ENCODE peak calls at places on chromosomes 1 and 21, in nine cellular contexts. One of them, this sample, is unnamed. For H3K36me3, the result is how much of the 10 kb centered on the place peaks cover.

GRCh38 chr1:45802343-45803298 is 791 bp upstream of the MAST2 start:
- DNase-seq in neural progenitor cell: peak
- DNase-seq in IMR-90: peak
- DNase-seq in fibroblast of lung: peak
- DNase-seq in CD8-positive, alpha-beta T cell: no peak
- DNase-seq in tibial nerve: peak
- DNase-seq in uterus: peak
- DNase-seq in brain microvascular endothelial cell: peak
- DNase-seq in sigmoid colon: peak
- DNase-seq in this sample: peak

GRCh38 chr1:204736861-204737260 is 51.3 kb upstream of the LRRN2 start:
- DNase-seq in neural progenitor cell: no peak
- DNase-seq in IMR-90: no peak
- DNase-seq in fibroblast of lung: no peak
- DNase-seq in CD8-positive, alpha-beta T cell: no peak
- DNase-seq in tibial nerve: no peak
- DNase-seq in uterus: no peak
- DNase-seq in brain microvascular endothelial cell: no peak
- DNase-seq in sigmoid colon: no peak
- DNase-seq in this sample: no peak

GRCh38 chr1:183019860-183020259 is 3.4 kb upstream of the LAMC1 start:
- DNase-seq in neural progenitor cell: no peak
- DNase-seq in IMR-90: peak
- DNase-seq in fibroblast of lung: peak
- DNase-seq in CD8-positive, alpha-beta T cell: no peak
- DNase-seq in tibial nerve: no peak
- DNase-seq in uterus: no peak
- DNase-seq in brain microvascular endothelial cell: no peak
- DNase-seq in sigmoid colon: no peak
- DNase-seq in this sample: peak

GRCh38 chr1:217135987-217136894 is 413.0 kb upstream of the ESRRG start:
- DNase-seq in neural progenitor cell: peak
- DNase-seq in IMR-90: no peak
- DNase-seq in fibroblast of lung: no peak
- DNase-seq in CD8-positive, alpha-beta T cell: no peak
- DNase-seq in tibial nerve: no peak
- DNase-seq in uterus: no peak
- DNase-seq in brain microvascular endothelial cell: no peak
- DNase-seq in sigmoid colon: no peak
- DNase-seq in this sample: no peak

GRCh38 chr1:147717051-147717705 is 43.2 kb downstream of the GJA5 start:
- DNase-seq in neural progenitor cell: no peak
- DNase-seq in IMR-90: no peak
- DNase-seq in fibroblast of lung: no peak
- DNase-seq in CD8-positive, alpha-beta T cell: no peak
- DNase-seq in tibial nerve: no peak
- DNase-seq in uterus: no peak
- DNase-seq in brain microvascular endothelial cell: no peak
- DNase-seq in sigmoid colon: no peak
- DNase-seq in this sample: no peak

GRCh38 chr1:37034301-37035013 is at the start of gene GRIK3:
- DNase-seq in neural progenitor cell: peak
- DNase-seq in IMR-90: no peak
- DNase-seq in fibroblast of lung: no peak
- DNase-seq in CD8-positive, alpha-beta T cell: no peak
- DNase-seq in tibial nerve: no peak
- DNase-seq in uterus: no peak
- DNase-seq in brain microvascular endothelial cell: no peak
- DNase-seq in sigmoid colon: no peak
- DNase-seq in this sample: peak

GRCh38 chr1:65527211-65527610 is 106.7 kb downstream of the LEPR start:
- DNase-seq in neural progenitor cell: no peak
- DNase-seq in IMR-90: peak
- DNase-seq in fibroblast of lung: peak
- DNase-seq in CD8-positive, alpha-beta T cell: no peak
- DNase-seq in tibial nerve: no peak
- DNase-seq in uterus: no peak
- DNase-seq in brain microvascular endothelial cell: no peak
- DNase-seq in sigmoid colon: no peak
- DNase-seq in this sample: peak

GRCh38 chr1:81775510-81775909 is 25.2 kb upstream of the ADGRL2 start:
- DNase-seq in neural progenitor cell: no peak
- DNase-seq in IMR-90: no peak
- DNase-seq in fibroblast of lung: no peak
- DNase-seq in CD8-positive, alpha-beta T cell: no peak
- DNase-seq in tibial nerve: no peak
- DNase-seq in uterus: no peak
- DNase-seq in brain microvascular endothelial cell: no peak
- DNase-seq in sigmoid colon: no peak
- DNase-seq in this sample: no peak

GRCh38 chr1:232594018-232594502 is 35.9 kb downstream of the SIPA1L2 start:
- DNase-seq in neural progenitor cell: no peak
- DNase-seq in IMR-90: peak
- DNase-seq in fibroblast of lung: no peak
- DNase-seq in CD8-positive, alpha-beta T cell: no peak
- DNase-seq in tibial nerve: no peak
- DNase-seq in uterus: no peak
- DNase-seq in brain microvascular endothelial cell: no peak
- DNase-seq in sigmoid colon: no peak
- DNase-seq in this sample: no peak

GRCh38 chr1:30940541-30940940 is 32.0 kb upstream of the SDC3 start:
- DNase-seq in neural progenitor cell: no peak
- DNase-seq in IMR-90: no peak
- DNase-seq in fibroblast of lung: no peak
- DNase-seq in CD8-positive, alpha-beta T cell: no peak
- DNase-seq in tibial nerve: no peak
- DNase-seq in uterus: no peak
- DNase-seq in brain microvascular endothelial cell: no peak
- DNase-seq in sigmoid colon: no peak
- DNase-seq in this sample: no peak

GRCh38 chr21:30628109-30628508 is 6.9 kb upstream of the KRTAP20-2 start:
- DNase-seq in neural progenitor cell: no peak
- DNase-seq in IMR-90: no peak
- DNase-seq in fibroblast of lung: no peak
- DNase-seq in CD8-positive, alpha-beta T cell: no peak
- DNase-seq in tibial nerve: no peak
- DNase-seq in uterus: no peak
- DNase-seq in brain microvascular endothelial cell: no peak
- DNase-seq in sigmoid colon: no peak
- DNase-seq in this sample: no peak

GRCh38 chr1:211736351-211736915 is 61.0 kb upstream of the NEK2 start:
- DNase-seq in neural progenitor cell: no peak
- DNase-seq in IMR-90: no peak
- DNase-seq in fibroblast of lung: no peak
- DNase-seq in CD8-positive, alpha-beta T cell: no peak
- DNase-seq in tibial nerve: no peak
- DNase-seq in uterus: no peak
- DNase-seq in brain microvascular endothelial cell: no peak
- DNase-seq in sigmoid colon: no peak
- DNase-seq in this sample: no peak

DNA sequence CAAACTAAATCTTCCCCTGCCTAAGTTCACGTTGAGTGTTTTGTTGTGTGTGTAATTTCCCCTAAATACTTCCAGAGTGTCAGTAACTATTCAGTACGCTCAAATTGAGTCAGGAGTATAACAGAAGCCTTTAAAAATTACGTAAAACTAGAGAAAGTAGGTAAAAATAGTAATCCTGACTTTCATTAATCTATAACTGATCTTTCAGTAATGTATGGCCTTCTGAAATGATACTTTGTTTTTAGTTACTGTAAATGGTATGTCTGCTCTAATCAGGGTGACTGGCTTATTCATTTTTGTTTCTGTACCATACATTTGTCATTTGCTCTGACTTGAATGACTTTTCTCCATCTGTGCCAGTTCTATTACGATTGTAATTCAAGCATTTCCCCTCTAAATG is 29.4 kb downstream of the MIER1 start:
- DNase-seq in neural progenitor cell: no peak
- DNase-seq in IMR-90: no peak
- DNase-seq in fibroblast of lung: no peak
- DNase-seq in CD8-positive, alpha-beta T cell: no peak
- DNase-seq in tibial nerve: no peak
- DNase-seq in uterus: no peak
- DNase-seq in brain microvascular endothelial cell: no peak
- DNase-seq in sigmoid colon: no peak
- DNase-seq in this sample: no peak
- H3K36me3 ChIP-seq in neural progenitor cell: under half
- H3K36me3 ChIP-seq in IMR-90: under half
- H3K36me3 ChIP-seq in fibroblast of lung: under half
- H3K36me3 ChIP-seq in CD8-positive, alpha-beta T cell: under half
- H3K36me3 ChIP-seq in tibial nerve: under half
- H3K36me3 ChIP-seq in uterus: under half
- H3K36me3 ChIP-seq in brain microvascular endothelial cell: under half
- H3K36me3 ChIP-seq in sigmoid colon: under half
- H3K36me3 ChIP-seq in this sample: half or more

DNA sequence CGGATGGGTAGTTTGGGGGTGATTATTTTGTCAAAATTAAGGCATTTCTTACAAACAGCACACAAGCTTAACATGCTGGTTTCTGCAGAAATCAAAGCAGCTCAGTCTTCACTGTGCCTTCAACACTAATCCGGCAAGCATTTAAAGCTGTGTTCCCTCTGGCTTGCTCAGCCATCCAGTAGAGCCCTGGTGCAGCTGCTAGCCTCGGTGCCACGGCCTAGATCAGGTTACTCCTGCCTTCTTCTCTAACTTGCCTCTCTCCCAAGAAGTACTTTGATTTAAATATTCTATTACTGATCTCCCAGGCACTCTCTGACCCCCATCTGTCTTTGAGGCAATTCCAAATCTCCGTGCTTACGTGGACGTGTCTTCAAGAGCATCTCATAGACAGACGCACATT is 85.6 kb downstream of the GREM2 start:
- DNase-seq in neural progenitor cell: peak
- DNase-seq in IMR-90: peak
- DNase-seq in fibroblast of lung: no peak
- DNase-seq in CD8-positive, alpha-beta T cell: no peak
- DNase-seq in tibial nerve: no peak
- DNase-seq in uterus: no peak
- DNase-seq in brain microvascular endothelial cell: no peak
- DNase-seq in sigmoid colon: no peak
- DNase-seq in this sample: peak
- H3K36me3 ChIP-seq in neural progenitor cell: under half
- H3K36me3 ChIP-seq in IMR-90: under half
- H3K36me3 ChIP-seq in fibroblast of lung: under half
- H3K36me3 ChIP-seq in CD8-positive, alpha-beta T cell: under half
- H3K36me3 ChIP-seq in tibial nerve: under half
- H3K36me3 ChIP-seq in uterus: under half
- H3K36me3 ChIP-seq in brain microvascular endothelial cell: under half
- H3K36me3 ChIP-seq in sigmoid colon: under half
- H3K36me3 ChIP-seq in this sample: under half

GRCh38 chr1:17655922-17656321 is 99.2 kb upstream of the ACTL8 start:
- DNase-seq in neural progenitor cell: no peak
- DNase-seq in IMR-90: no peak
- DNase-seq in fibroblast of lung: no peak
- DNase-seq in CD8-positive, alpha-beta T cell: no peak
- DNase-seq in tibial nerve: no peak
- DNase-seq in uterus: no peak
- DNase-seq in brain microvascular endothelial cell: no peak
- DNase-seq in sigmoid colon: no peak
- DNase-seq in this sample: no peak

GRCh38 chr1:17654519-17654918 is 100.6 kb upstream of the ACTL8 start:
- DNase-seq in neural progenitor cell: no peak
- DNase-seq in IMR-90: no peak
- DNase-seq in fibroblast of lung: no peak
- DNase-seq in CD8-positive, alpha-beta T cell: peak
- DNase-seq in tibial nerve: no peak
- DNase-seq in uterus: no peak
- DNase-seq in brain microvascular endothelial cell: no peak
- DNase-seq in sigmoid colon: no peak
- DNase-seq in this sample: no peak

GRCh38 chr1:17655169-17655568 is 100.0 kb upstream of the ACTL8 start:
- DNase-seq in neural progenitor cell: no peak
- DNase-seq in IMR-90: no peak
- DNase-seq in fibroblast of lung: no peak
- DNase-seq in CD8-positive, alpha-beta T cell: no peak
- DNase-seq in tibial nerve: no peak
- DNase-seq in uterus: no peak
- DNase-seq in brain microvascular endothelial cell: no peak
- DNase-seq in sigmoid colon: no peak
- DNase-seq in this sample: no peak

GRCh38 chr1:17649371-17650106 is 105.6 kb upstream of the ACTL8 start:
- DNase-seq in neural progenitor cell: no peak
- DNase-seq in IMR-90: no peak
- DNase-seq in fibroblast of lung: no peak
- DNase-seq in CD8-positive, alpha-beta T cell: no peak
- DNase-seq in tibial nerve: no peak
- DNase-seq in uterus: no peak
- DNase-seq in brain microvascular endothelial cell: no peak
- DNase-seq in sigmoid colon: no peak
- DNase-seq in this sample: no peak

DNA sequence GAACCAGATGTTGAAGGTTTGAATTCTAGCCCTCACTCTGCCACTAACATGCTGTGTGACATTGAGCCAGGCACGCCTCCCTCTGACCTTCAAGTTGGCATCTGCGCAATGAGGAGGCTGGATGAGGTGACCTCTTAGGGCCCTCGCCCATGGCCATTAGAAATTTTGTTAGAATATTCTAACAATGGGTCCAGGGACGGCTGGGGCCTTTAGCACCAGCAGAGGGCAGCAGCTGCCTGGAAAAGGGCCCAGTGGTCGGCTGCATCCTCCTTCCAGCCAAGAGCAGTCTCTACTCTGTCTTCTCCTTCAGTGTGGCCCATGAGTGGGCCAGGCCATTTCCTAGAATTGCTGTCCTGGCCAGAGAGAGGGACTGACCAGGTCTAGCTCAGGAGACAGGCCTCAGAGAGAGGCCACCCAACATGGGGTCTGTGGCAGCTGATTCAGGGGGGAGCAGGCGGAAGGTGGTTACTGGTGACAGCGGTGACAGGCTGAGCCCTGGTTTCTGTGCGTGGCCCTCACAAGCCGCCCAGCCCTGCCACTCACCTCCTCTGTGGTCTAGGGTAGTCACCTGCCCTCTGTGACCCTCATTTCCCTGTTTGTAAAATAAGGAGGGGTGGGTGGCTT is 101.3 kb upstream of the ACTL8 start:
- DNase-seq in neural progenitor cell: peak
- DNase-seq in IMR-90: peak
- DNase-seq in fibroblast of lung: peak
- DNase-seq in CD8-positive, alpha-beta T cell: peak
- DNase-seq in tibial nerve: no peak
- DNase-seq in uterus: no peak
- DNase-seq in brain microvascular endothelial cell: peak
- DNase-seq in sigmoid colon: no peak
- DNase-seq in this sample: peak
- H3K36me3 ChIP-seq in neural progenitor cell: under half
- H3K36me3 ChIP-seq in IMR-90: under half
- H3K36me3 ChIP-seq in fibroblast of lung: under half
- H3K36me3 ChIP-seq in CD8-positive, alpha-beta T cell: under half
- H3K36me3 ChIP-seq in tibial nerve: under half
- H3K36me3 ChIP-seq in uterus: under half
- H3K36me3 ChIP-seq in brain microvascular endothelial cell: under half
- H3K36me3 ChIP-seq in sigmoid colon: under half
- H3K36me3 ChIP-seq in this sample: half or more

DNA sequence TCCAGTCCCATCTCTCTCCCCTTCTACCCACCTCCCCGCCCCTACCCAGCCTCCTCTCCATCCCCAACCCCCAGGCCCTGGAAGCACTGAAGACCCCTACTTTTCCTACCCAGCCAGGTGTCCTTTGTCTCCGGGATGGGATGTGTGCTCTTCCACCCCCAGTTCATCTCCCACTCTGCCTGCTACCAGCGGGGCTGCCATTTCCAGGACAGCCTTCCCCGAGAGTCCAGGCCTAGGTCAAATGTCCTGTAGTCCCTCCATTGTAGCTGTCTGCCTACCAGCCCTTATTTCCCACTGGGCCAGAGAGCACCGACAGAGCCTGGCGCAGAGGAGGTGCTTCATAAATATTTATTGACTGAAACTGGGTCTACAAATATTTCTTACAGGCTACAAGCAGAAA is 72.0 kb upstream of the TLR5 start:
- DNase-seq in neural progenitor cell: no peak
- DNase-seq in IMR-90: no peak
- DNase-seq in fibroblast of lung: no peak
- DNase-seq in CD8-positive, alpha-beta T cell: no peak
- DNase-seq in tibial nerve: no peak
- DNase-seq in uterus: no peak
- DNase-seq in brain microvascular endothelial cell: no peak
- DNase-seq in sigmoid colon: no peak
- DNase-seq in this sample: no peak
- H3K36me3 ChIP-seq in neural progenitor cell: under half
- H3K36me3 ChIP-seq in IMR-90: under half
- H3K36me3 ChIP-seq in fibroblast of lung: under half
- H3K36me3 ChIP-seq in CD8-positive, alpha-beta T cell: under half
- H3K36me3 ChIP-seq in tibial nerve: under half
- H3K36me3 ChIP-seq in uterus: under half
- H3K36me3 ChIP-seq in brain microvascular endothelial cell: under half
- H3K36me3 ChIP-seq in sigmoid colon: under half
- H3K36me3 ChIP-seq in this sample: under half